ENCODE peak calls at places on chromosomes 3 and 15, in four cellular contexts. D is stomach, K is prostate gland, N is endothelial cell of umbilical vein. R is an unnamed sample.
A peak's percentile ranks its signal among the peaks of the same experiment; 100 is the strongest.

GRCh38 chr15:74133071-74133702 is 2.8 kb downstream of the ISLR2 start:
- DNase-seq in K (no peak), D (no peak), N (no peak), R (no peak)

GRCh38 chr3:62164746-62165145 is 208.6 kb downstream of the FEZF2 start:
- DNase-seq in K (no peak), N (no peak), D (no peak), R (no peak)

GRCh38 chr15:92409006-92409405 is 15.3 kb downstream of the ST8SIA2 start:
- DNase-seq in D (no peak), K (no peak), N (no peak), R (no peak)

GRCh38 chr3:149487598-149488197 is 13.2 kb downstream of the TM4SF4 start:
- DNase-seq in D (no peak), K (no peak), N (no peak), R (no peak)

GRCh38 chr15:83983634-83984458 is 251.7 kb upstream of the GOLGA6L4 start:
- DNase-seq in N (no peak), K (no peak), D (no peak), R (no peak)

GRCh38 chr3:9809239-9809614 is 835 bp upstream of the TTLL3 start:
- DNase-seq in D (peak; percentile 40), K (no peak), N (no peak), R (no peak)

GRCh38 chr3:52043750-52044149 is 12.6 kb downstream of the DUSP7 start:
- DNase-seq in K (no peak), N (no peak), D (no peak), R (no peak)

GRCh38 chr3:128133273-128133883 is 9.8 kb upstream of the RUVBL1 start:
- DNase-seq in D (no peak), N (peak; percentile 76), K (no peak), R (no peak)

GRCh38 chr15:57251941-57252340 is 124.4 kb upstream of the CGNL1 start:
- DNase-seq in D (no peak), N (no peak), K (no peak), R (no peak)

GRCh38 chr3:194579091-194579606 is 54.1 kb downstream of the TMEM44 start:
- DNase-seq in N (peak; percentile 86), K (no peak), D (peak; percentile 35), R (peak; percentile 26)

GRCh38 chr3:124019291-124019690 is 27.4 kb upstream of the ROPN1 start:
- DNase-seq in N (no peak), D (no peak), K (no peak), R (no peak)

GRCh38 chr3:191997579-191998268 is 536.8 kb downstream of the PYDC2 start:
- DNase-seq in N (no peak), K (no peak), D (no peak), R (no peak)

GRCh38 chr3:183411216-183411922 is 17.1 kb downstream of the MCF2L2 start:
- DNase-seq in K (no peak), N (peak; percentile 42), D (no peak), R (peak; percentile 30)

GRCh38 chr3:125143538-125143937 is 69.0 kb downstream of the SLC12A8 start:
- DNase-seq in N (no peak), K (no peak), D (no peak), R (no peak)

GRCh38 chr15:43317566-43318184 is 12.7 kb downstream of the LCMT2 start:
- DNase-seq in N (no peak), K (peak; percentile 24), D (no peak), R (no peak)

GRCh38 chr15:99181544-99181943 is 67.8 kb downstream of the TTC23 start:
- DNase-seq in D (no peak), N (no peak), K (no peak), R (peak; percentile 37)

GRCh38 chr3:134804508-134805480 is 9.7 kb downstream of the EPHB1 start:
- DNase-seq in N (no peak), K (no peak), D (no peak), R (no peak)

GRCh38 chr3:171829841-171830559 is 13.1 kb upstream of the TMEM212 start:
- DNase-seq in K (peak; percentile 38), N (peak; percentile 96), D (peak; percentile 74), R (peak; percentile 88)

GRCh38 chr15:90774731-90775521 is 57.8 kb downstream of the BLM start:
- DNase-seq in N (peak; percentile 26), D (no peak), K (no peak), R (no peak)

GRCh38 chr3:196431193-196432136 is 762 bp downstream of the UBXN7 start:
- DNase-seq in D (no peak), K (peak; percentile 12), N (peak; percentile 70), R (peak; percentile 44)

GRCh38 chr3:117480981-117481380 is 771.4 kb downstream of the TUSC7 start:
- DNase-seq in K (no peak), D (no peak), N (no peak), R (no peak)

GRCh38 chr3:141651405-141651804 is 86.7 kb upstream of the RNF7 start:
- DNase-seq in K (peak; percentile 24), D (no peak), N (no peak), R (no peak)

GRCh38 chr3:101847328-101847727 is 2.0 kb upstream of the NFKBIZ start:
- DNase-seq in N (no peak), K (no peak), D (no peak), R (no peak)

GRCh38 chr3:42749753-42750231 is 23.3 kb downstream of the CCDC13 start:
- DNase-seq in K (no peak), D (peak; percentile 26), N (no peak), R (no peak)

GRCh38 chr15:51286816-51287215 is 51.6 kb downstream of the CYP19A1 start:
- DNase-seq in K (no peak), N (no peak), D (no peak), R (no peak)
- TF ChIP-seq POLR2A in K (no peak), N (no peak), D (no peak), R (no peak)

GRCh38 chr3:20197775-20198174 is 11.8 kb upstream of the SGO1 start:
- DNase-seq in K (no peak), D (no peak), N (no peak), R (no peak)
- H3K27ac ChIP-seq in K (no peak overlapping the region), D (no peak overlapping the region), N (no peak overlapping the region), R (no peak overlapping the region)

DNA sequence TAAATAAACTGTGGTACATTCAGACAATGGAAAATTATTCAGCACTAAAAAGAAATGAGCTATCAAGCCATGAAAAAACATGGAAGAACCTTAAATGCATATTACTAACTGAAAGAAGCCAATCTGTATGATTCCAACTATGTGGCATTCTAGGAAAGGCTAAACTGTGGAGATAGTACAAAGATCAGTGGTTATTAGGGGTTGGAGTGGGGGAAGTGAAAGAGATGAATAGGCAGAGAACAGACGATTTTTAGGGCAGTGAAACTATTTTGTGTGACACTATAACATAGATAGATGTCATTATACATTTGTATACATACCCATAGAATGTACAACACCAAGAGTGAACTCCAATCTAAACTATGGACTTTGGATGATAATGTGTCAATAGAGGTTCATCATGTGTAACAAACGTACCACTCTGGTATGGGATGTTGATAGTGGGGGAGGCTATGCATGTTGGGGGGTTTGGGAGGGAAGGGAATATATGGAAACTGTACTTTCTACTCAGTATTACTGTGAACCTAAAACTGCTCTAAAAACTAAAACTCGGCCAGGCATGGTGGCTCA is 29.0 kb downstream of the RAB27A start:
- DNase-seq in D (no peak), N (no peak), K (no peak), R (no peak)
- H3K9me3 ChIP-seq in D (no peaks in the 10 kb centered on the region), N (no peaks in the 10 kb centered on the region), K (no peaks in the 10 kb centered on the region), R (no peaks in the 10 kb centered on the region)

DNA sequence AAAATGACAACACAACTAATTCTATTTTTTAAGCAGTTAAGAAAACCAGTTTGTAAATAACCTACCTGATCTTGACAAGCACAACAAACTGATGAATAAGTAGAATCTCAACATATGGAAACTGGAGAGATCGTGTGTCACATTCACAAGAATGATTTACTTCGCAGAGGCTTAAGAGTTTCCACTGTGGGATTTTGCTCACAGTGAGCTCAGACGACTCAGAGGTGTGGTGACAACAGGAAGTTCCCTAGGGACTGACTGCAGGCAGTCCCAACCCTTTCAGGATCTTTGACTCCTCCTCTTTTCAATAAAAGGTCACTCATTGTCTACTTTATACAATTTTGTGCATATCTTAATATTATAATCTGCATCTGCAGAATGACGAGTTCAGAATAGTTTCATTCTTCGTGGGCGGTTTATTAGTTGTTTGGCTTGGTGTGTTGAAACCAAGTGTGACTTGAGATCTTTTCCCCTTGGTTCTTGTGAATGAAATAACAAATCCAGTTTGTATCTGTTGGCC is at the start of gene LIPH:
- DNase-seq in D (peak; percentile 74), K (peak; percentile 61), N (no peak), R (peak; percentile 58)
- TF ChIP-seq POLR2A in D (peak; percentile 44), K (peak; percentile 59), N (no peak), R (no peak)